ENCODE peak calls at places on chromosome 4, in nine cellular contexts. One of them, this sample, is unnamed.

GRCh38 chr4:150302553-150302952 is 224.3 kb downstream of the DCLK2 start:
- DNase-seq in progenitor cell of endocrine pancreas: no peak
- DNase-seq in BE2C: no peak
- DNase-seq in DMS79 treated with DMSO at 0.1 percent for 48 hours: no peak
- DNase-seq in activated T-cell treated with anti-CD3 and anti-CD28 coated beads for 24 hours: peak; percentile 35
- DNase-seq in Right ventricle myocardium superior: no peak
- DNase-seq in T-cell: no peak
- DNase-seq in occipital lobe: no peak
- DNase-seq in Panc1: no peak
- DNase-seq in this sample: peak; percentile 95

GRCh38 chr4:8247047-8247930 is 22.3 kb upstream of the HTRA3 start:
- DNase-seq in progenitor cell of endocrine pancreas: no peak
- DNase-seq in BE2C: peak; percentile 37
- DNase-seq in DMS79 treated with DMSO at 0.1 percent for 48 hours: no peak
- DNase-seq in activated T-cell treated with anti-CD3 and anti-CD28 coated beads for 24 hours: no peak
- DNase-seq in Right ventricle myocardium superior: peak; percentile 89
- DNase-seq in T-cell: no peak
- DNase-seq in occipital lobe: no peak
- DNase-seq in Panc1: no peak
- DNase-seq in this sample: no peak

GRCh38 chr4:42618018-42618417 is 38.9 kb downstream of the ATP8A1 start:
- DNase-seq in progenitor cell of endocrine pancreas: no peak
- DNase-seq in BE2C: no peak
- DNase-seq in DMS79 treated with DMSO at 0.1 percent for 48 hours: no peak
- DNase-seq in activated T-cell treated with anti-CD3 and anti-CD28 coated beads for 24 hours: no peak
- DNase-seq in Right ventricle myocardium superior: no peak
- DNase-seq in T-cell: no peak
- DNase-seq in occipital lobe: no peak
- DNase-seq in Panc1: no peak
- DNase-seq in this sample: no peak

GRCh38 chr4:17347445-17347844 is 164.4 kb downstream of the QDPR start:
- DNase-seq in progenitor cell of endocrine pancreas: peak; percentile 13
- DNase-seq in BE2C: peak; percentile 32
- DNase-seq in DMS79 treated with DMSO at 0.1 percent for 48 hours: no peak
- DNase-seq in activated T-cell treated with anti-CD3 and anti-CD28 coated beads for 24 hours: no peak
- DNase-seq in Right ventricle myocardium superior: no peak
- DNase-seq in T-cell: peak; percentile 10
- DNase-seq in occipital lobe: no peak
- DNase-seq in Panc1: no peak
- DNase-seq in this sample: peak; percentile 23

GRCh38 chr4:182231080-182231479 is 12.1 kb upstream of the TENM3 start:
- DNase-seq in progenitor cell of endocrine pancreas: no peak
- DNase-seq in BE2C: no peak
- DNase-seq in DMS79 treated with DMSO at 0.1 percent for 48 hours: no peak
- DNase-seq in activated T-cell treated with anti-CD3 and anti-CD28 coated beads for 24 hours: no peak
- DNase-seq in Right ventricle myocardium superior: no peak
- DNase-seq in T-cell: no peak
- DNase-seq in occipital lobe: no peak
- DNase-seq in Panc1: no peak
- DNase-seq in this sample: peak; percentile 39

GRCh38 chr4:56049428-56050212 is 100.9 kb downstream of the CEP135 start:
- DNase-seq in progenitor cell of endocrine pancreas: peak; percentile 44
- DNase-seq in BE2C: peak; percentile 61
- DNase-seq in DMS79 treated with DMSO at 0.1 percent for 48 hours: peak; percentile 57
- DNase-seq in activated T-cell treated with anti-CD3 and anti-CD28 coated beads for 24 hours: no peak
- DNase-seq in Right ventricle myocardium superior: peak; percentile 43
- DNase-seq in T-cell: no peak
- DNase-seq in occipital lobe: peak; percentile 4
- DNase-seq in Panc1: no peak
- DNase-seq in this sample: peak; percentile 44

GRCh38 chr4:67288964-67289363 is 256.3 kb downstream of the CENPC start:
- DNase-seq in progenitor cell of endocrine pancreas: peak; percentile 30
- DNase-seq in BE2C: peak; percentile 34
- DNase-seq in DMS79 treated with DMSO at 0.1 percent for 48 hours: no peak
- DNase-seq in activated T-cell treated with anti-CD3 and anti-CD28 coated beads for 24 hours: no peak
- DNase-seq in Right ventricle myocardium superior: no peak
- DNase-seq in T-cell: no peak
- DNase-seq in occipital lobe: no peak
- DNase-seq in Panc1: no peak
- DNase-seq in this sample: peak; percentile 10

GRCh38 chr4:138050601-138051000 is 191.5 kb downstream of the SLC7A11 start:
- DNase-seq in progenitor cell of endocrine pancreas: no peak
- DNase-seq in BE2C: no peak
- DNase-seq in DMS79 treated with DMSO at 0.1 percent for 48 hours: no peak
- DNase-seq in activated T-cell treated with anti-CD3 and anti-CD28 coated beads for 24 hours: no peak
- DNase-seq in Right ventricle myocardium superior: no peak
- DNase-seq in T-cell: no peak
- DNase-seq in occipital lobe: no peak
- DNase-seq in Panc1: no peak
- DNase-seq in this sample: no peak

GRCh38 chr4:38896940-38897339 is 29.3 kb downstream of the FAM114A1 start:
- DNase-seq in progenitor cell of endocrine pancreas: no peak
- DNase-seq in BE2C: no peak
- DNase-seq in DMS79 treated with DMSO at 0.1 percent for 48 hours: no peak
- DNase-seq in activated T-cell treated with anti-CD3 and anti-CD28 coated beads for 24 hours: no peak
- DNase-seq in Right ventricle myocardium superior: no peak
- DNase-seq in T-cell: no peak
- DNase-seq in occipital lobe: no peak
- DNase-seq in Panc1: no peak
- DNase-seq in this sample: no peak

GRCh38 chr4:73976716-73977115 is 5.1 kb downstream of the PF4 start:
- DNase-seq in progenitor cell of endocrine pancreas: no peak
- DNase-seq in BE2C: no peak
- DNase-seq in DMS79 treated with DMSO at 0.1 percent for 48 hours: no peak
- DNase-seq in activated T-cell treated with anti-CD3 and anti-CD28 coated beads for 24 hours: no peak
- DNase-seq in Right ventricle myocardium superior: no peak
- DNase-seq in T-cell: no peak
- DNase-seq in occipital lobe: no peak
- DNase-seq in Panc1: no peak
- DNase-seq in this sample: peak; percentile 24

GRCh38 chr4:42310343-42310742 is 86.9 kb upstream of the SHISA3 start:
- DNase-seq in progenitor cell of endocrine pancreas: no peak
- DNase-seq in BE2C: peak; percentile 86
- DNase-seq in DMS79 treated with DMSO at 0.1 percent for 48 hours: no peak
- DNase-seq in activated T-cell treated with anti-CD3 and anti-CD28 coated beads for 24 hours: no peak
- DNase-seq in Right ventricle myocardium superior: no peak
- DNase-seq in T-cell: no peak
- DNase-seq in occipital lobe: no peak
- DNase-seq in Panc1: no peak
- DNase-seq in this sample: no peak

GRCh38 chr4:161496-162284 is 37.4 kb downstream of the ZNF718 start:
- DNase-seq in progenitor cell of endocrine pancreas: no peak
- DNase-seq in BE2C: no peak
- DNase-seq in DMS79 treated with DMSO at 0.1 percent for 48 hours: no peak
- DNase-seq in activated T-cell treated with anti-CD3 and anti-CD28 coated beads for 24 hours: no peak
- DNase-seq in Right ventricle myocardium superior: no peak
- DNase-seq in T-cell: no peak
- DNase-seq in occipital lobe: no peak
- DNase-seq in Panc1: no peak
- DNase-seq in this sample: no peak

GRCh38 chr4:102625232-102625930 is 124.2 kb downstream of the NFKB1 start:
- DNase-seq in progenitor cell of endocrine pancreas: no peak
- DNase-seq in BE2C: peak; percentile 26
- DNase-seq in DMS79 treated with DMSO at 0.1 percent for 48 hours: no peak
- DNase-seq in activated T-cell treated with anti-CD3 and anti-CD28 coated beads for 24 hours: peak; percentile 48
- DNase-seq in Right ventricle myocardium superior: peak; percentile 62
- DNase-seq in T-cell: peak; percentile 65
- DNase-seq in occipital lobe: no peak
- DNase-seq in Panc1: no peak
- DNase-seq in this sample: no peak

GRCh38 chr4:183876268-183876934 is 28.7 kb upstream of the STOX2 start:
- DNase-seq in progenitor cell of endocrine pancreas: no peak
- DNase-seq in BE2C: peak; percentile 96
- DNase-seq in DMS79 treated with DMSO at 0.1 percent for 48 hours: peak; percentile 86
- DNase-seq in activated T-cell treated with anti-CD3 and anti-CD28 coated beads for 24 hours: no peak
- DNase-seq in Right ventricle myocardium superior: peak; percentile 88
- DNase-seq in T-cell: no peak
- DNase-seq in occipital lobe: no peak
- DNase-seq in Panc1: no peak
- DNase-seq in this sample: peak; percentile 72